ENCODE peak calls at places on chromosomes 5 and 9, in four cellular contexts. One of them, this sample, is unnamed.

GRCh38 chr5:106312360-106312759 is 1358.4 kb downstream of the EFNA5 start:
- DNase-seq in K562: no peak
- DNase-seq in HepG2: no peak
- DNase-seq in GM12878: no peak
- DNase-seq in this sample: no peak

GRCh38 chr5:82820188-82820587 is 257.0 kb downstream of the TMEM167A start:
- DNase-seq in K562: no peak
- DNase-seq in HepG2: no peak
- DNase-seq in GM12878: no peak
- DNase-seq in this sample: no peak

GRCh38 chr9:20640331-20641187 is 18.3 kb upstream of the MLLT3 start:
- DNase-seq in K562: no peak
- DNase-seq in HepG2: no peak
- DNase-seq in GM12878: peak; percentile 99
- DNase-seq in this sample: peak; percentile 42

GRCh38 chr9:133023117-133023890 is 7.5 kb upstream of the GTF3C5 start:
- DNase-seq in K562: no peak
- DNase-seq in HepG2: no peak
- DNase-seq in GM12878: peak; percentile 23
- DNase-seq in this sample: no peak

GRCh38 chr5:115685480-115685879 is 59.6 kb upstream of the TMED7 start:
- DNase-seq in K562: no peak
- DNase-seq in HepG2: no peak
- DNase-seq in GM12878: no peak
- DNase-seq in this sample: no peak

GRCh38 chr9:116555102-116555501 is 132.0 kb upstream of the TRIM32 start:
- DNase-seq in K562: no peak
- DNase-seq in HepG2: no peak
- DNase-seq in GM12878: no peak
- DNase-seq in this sample: no peak

GRCh38 chr5:148966348-148966747 is 96.5 kb downstream of the SH3TC2 start:
- DNase-seq in K562: no peak
- DNase-seq in HepG2: no peak
- DNase-seq in GM12878: no peak
- DNase-seq in this sample: no peak

GRCh38 chr9:121559183-121559582 is 59.5 kb upstream of the GGTA1 start:
- DNase-seq in K562: no peak
- DNase-seq in HepG2: no peak
- DNase-seq in GM12878: peak; percentile 21
- DNase-seq in this sample: no peak

GRCh38 chr5:113212244-113212920 is 222.4 kb downstream of the TSSK1B start:
- DNase-seq in K562: no peak
- DNase-seq in HepG2: no peak
- DNase-seq in GM12878: no peak
- DNase-seq in this sample: no peak

GRCh38 chr9:115204827-115205506 is 87.0 kb upstream of the TNC start:
- DNase-seq in K562: no peak
- DNase-seq in HepG2: no peak
- DNase-seq in GM12878: no peak
- DNase-seq in this sample: no peak

GRCh38 chr9:121989010-121989409 is 104.1 kb downstream of the TTLL11 start:
- DNase-seq in K562: peak; percentile 20
- DNase-seq in HepG2: no peak
- DNase-seq in GM12878: no peak
- DNase-seq in this sample: no peak

GRCh38 chr5:139091439-139092156 is 106.6 kb downstream of the SIL1 start:
- DNase-seq in K562: no peak
- DNase-seq in HepG2: no peak
- DNase-seq in GM12878: no peak
- DNase-seq in this sample: no peak

GRCh38 chr5:151430731-151431130 is 16.7 kb upstream of the SLC36A1 start:
- DNase-seq in K562: no peak
- DNase-seq in HepG2: no peak
- DNase-seq in GM12878: no peak
- DNase-seq in this sample: no peak

GRCh38 chr5:14915291-14915976 is 43.9 kb upstream of the ANKH start:
- DNase-seq in K562: no peak
- DNase-seq in HepG2: peak; percentile 76
- DNase-seq in GM12878: no peak
- DNase-seq in this sample: no peak

DNA sequence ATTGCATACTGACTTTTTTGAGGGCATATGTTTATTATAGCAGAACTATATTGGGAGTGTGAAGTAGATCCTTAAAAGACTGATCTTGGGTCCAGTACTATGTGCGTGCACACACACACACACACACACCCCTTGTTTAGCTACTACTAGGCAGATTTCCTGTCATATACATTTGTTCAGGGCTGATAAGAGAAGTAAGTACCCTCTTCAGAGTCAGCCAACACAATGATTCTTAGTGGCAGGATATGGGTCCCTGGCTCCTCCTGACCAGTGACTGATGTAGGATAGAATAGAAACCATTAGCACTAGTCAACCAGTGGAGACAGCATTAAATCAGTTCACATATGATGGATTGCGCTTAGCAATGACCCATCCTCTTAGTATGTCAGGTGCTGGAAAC is 76.2 kb upstream of the MIER3 start:
- DNase-seq in K562: no peak
- DNase-seq in HepG2: no peak
- DNase-seq in GM12878: no peak
- DNase-seq in this sample: no peak
- TF ChIP-seq TARDBP in K562: no peak
- TF ChIP-seq TARDBP in HepG2: no peak
- TF ChIP-seq TARDBP in GM12878: no peak
- TF ChIP-seq TARDBP in this sample: no peak

GRCh38 chr9:78294290-78295176 is 2.4 kb upstream of the PSAT1 start:
- DNase-seq in K562: no peak
- DNase-seq in HepG2: no peak
- DNase-seq in GM12878: no peak
- DNase-seq in this sample: no peak

GRCh38 chr9:78292026-78292425 is 4.9 kb upstream of the PSAT1 start:
- DNase-seq in K562: no peak
- DNase-seq in HepG2: no peak
- DNase-seq in GM12878: no peak
- DNase-seq in this sample: no peak

GRCh38 chr9:78291240-78291915 is 5.5 kb upstream of the PSAT1 start:
- DNase-seq in K562: no peak
- DNase-seq in HepG2: no peak
- DNase-seq in GM12878: no peak
- DNase-seq in this sample: no peak

GRCh38 chr9:78295177-78295575 is 1.7 kb upstream of the PSAT1 start:
- DNase-seq in K562: no peak
- DNase-seq in HepG2: no peak
- DNase-seq in GM12878: no peak
- DNase-seq in this sample: no peak

GRCh38 chr9:78292716-78293497 is 4.0 kb upstream of the PSAT1 start:
- DNase-seq in K562: no peak
- DNase-seq in HepG2: peak; percentile 62
- DNase-seq in GM12878: no peak
- DNase-seq in this sample: no peak
- TF ChIP-seq SP1 in K562: no peak
- TF ChIP-seq SP1 in HepG2: no peak
- TF ChIP-seq SP1 in GM12878: no peak
- TF ChIP-seq SP1 in this sample: no peak

DNA sequence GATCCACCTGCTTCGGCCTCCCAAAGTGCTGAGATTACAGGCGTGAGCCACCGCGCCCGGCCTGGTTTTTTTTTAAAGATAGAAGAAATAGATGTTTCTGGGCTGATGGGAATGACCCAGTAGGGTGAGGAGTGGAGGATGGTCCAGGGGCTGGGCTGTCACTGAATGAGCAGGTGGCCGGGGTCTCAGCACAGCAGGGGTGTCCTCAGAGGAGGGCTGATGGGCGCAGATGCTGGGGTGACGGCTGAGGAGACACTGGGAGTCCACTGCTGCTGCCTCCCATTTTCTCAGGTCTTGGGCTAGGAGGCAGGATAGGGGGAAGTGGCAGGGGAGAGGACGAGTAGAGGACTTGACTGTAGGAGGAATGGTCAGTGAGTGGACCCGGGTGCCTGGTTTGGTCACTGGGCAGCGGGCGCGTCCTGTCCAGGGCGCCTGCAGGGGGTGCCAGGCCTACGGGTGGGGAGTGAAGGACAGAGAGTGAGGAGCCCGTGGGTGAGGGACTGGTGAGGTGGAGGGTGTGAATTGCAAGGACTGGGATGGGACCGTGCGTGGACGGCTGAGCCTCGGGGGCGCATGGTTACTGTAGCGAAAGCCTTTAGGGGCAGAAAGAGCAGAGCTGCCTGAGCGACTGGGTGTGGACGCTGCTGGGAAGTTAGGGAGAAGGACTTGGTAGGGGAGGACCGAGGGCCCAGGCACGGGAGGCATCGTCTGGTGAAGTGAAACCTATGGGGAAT is 2.2 kb upstream of the TOR4A start:
- DNase-seq in K562: no peak
- DNase-seq in HepG2: no peak
- DNase-seq in GM12878: no peak
- DNase-seq in this sample: no peak
- TF ChIP-seq BHLHE40 in K562: no peak
- TF ChIP-seq BHLHE40 in HepG2: no peak
- TF ChIP-seq BHLHE40 in GM12878: no peak
- TF ChIP-seq BHLHE40 in this sample: no peak

DNA sequence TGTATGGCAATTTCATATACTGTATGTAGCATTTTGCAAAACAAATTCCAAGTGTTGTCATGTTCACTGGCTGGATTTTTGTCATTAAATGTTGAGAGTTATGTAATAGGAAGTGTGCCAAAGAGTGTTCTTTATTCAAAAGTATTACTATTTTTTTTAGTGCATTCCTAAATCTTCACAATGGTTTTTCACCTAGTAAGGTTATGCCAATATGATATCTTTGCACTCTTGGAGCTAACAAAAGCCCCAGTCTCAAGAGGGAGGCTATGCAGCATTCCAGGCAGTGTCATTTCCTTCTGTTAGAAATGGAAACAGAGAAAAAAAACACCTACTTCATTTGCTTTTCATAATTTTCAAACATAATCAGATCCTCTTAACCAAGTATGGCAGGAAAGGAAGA is 5.1 kb upstream of the SSBP2 start:
- DNase-seq in K562: no peak
- DNase-seq in HepG2: no peak
- DNase-seq in GM12878: no peak
- DNase-seq in this sample: no peak
- TF ChIP-seq TARDBP in K562: no peak
- TF ChIP-seq TARDBP in HepG2: no peak
- TF ChIP-seq TARDBP in GM12878: no peak
- TF ChIP-seq TARDBP in this sample: no peak